ENCODE peak calls at places on chromosomes 13 and 19, in four cellular contexts. K is kidney epithelial cell; R is activated naive CD4-positive, alpha-beta T cell treated with anti-CD3 and anti-CD28 coated beads, Interleukin-2, amount 50 U/mL, for 72 hours; V is activated CD4-positive, CD25-positive, alpha-beta regulatory T cell treated with anti-CD3 and anti-CD28 coated beads, Interleukin-2, amount 50 U/mL, for 16 hours. S is an unnamed sample.

GRCh38 chr19:18306903-18307681 is 15.8 kb downstream of the LSM4 start:
- DNase-seq in K (no peak), V (no peak), R (no peak), S (no peak)

GRCh38 chr19:14361824-14362223 is 19.4 kb upstream of the ADGRE5 start:
- DNase-seq in V (no peak), K (no peak), R (no peak), S (no peak)

GRCh38 chr19:35204799-35205732 is 23.5 kb downstream of the FAM187B start:
- DNase-seq in R (no peak), K (no peak), V (no peak), S (peak; percentile 87)

GRCh38 chr19:8396563-8397203 is 6.5 kb downstream of the RAB11B start:
- DNase-seq in V (peak; percentile 23), K (no peak), R (peak; percentile 79), S (peak; percentile 55)

GRCh38 chr19:13463296-13463695 is 43.0 kb downstream of the CACNA1A start:
- DNase-seq in R (peak; percentile 27), K (no peak), V (no peak), S (no peak)

GRCh38 chr19:20039203-20039723 is at the start of gene ZNF682:
- DNase-seq in V (peak; percentile 89), K (peak; percentile 79), R (peak; percentile 92), S (no peak)

GRCh38 chr19:38134538-38135149 is 89.4 kb downstream of the DPF1 start:
- DNase-seq in K (no peak), V (no peak), R (peak; percentile 48), S (no peak)

GRCh38 chr13:73754241-73754640 is 380.0 kb downstream of the KLF12 start:
- DNase-seq in K (no peak), V (no peak), R (no peak), S (no peak)

GRCh38 chr13:41668130-41668757 is 210.9 kb downstream of the RGCC start:
- DNase-seq in V (peak; percentile 10), K (peak; percentile 75), R (peak; percentile 13), S (peak; percentile 60)

S was measured in GM12878.